ENCODE peak calls at places on chromosomes 4 and X, in nine cellular contexts. R is anterior cingulate cortex; Y is fibroblast of the conjunctiva; A is Peyer's patch; P is EL; T is activated CD8-positive, alpha-beta memory T cell treated with anti-CD3 and anti-CD28 coated beads for 24 hours; Q is progenitor cell of endocrine pancreas; H is NCI-H748 treated with DMSO at 0.1 percent for 48 hours; C is GM03348. F is an unnamed sample.

GRCh38 chr4:147233-147632 is 22.9 kb downstream of the ZNF718 start:
- DNase-seq in A (no peak), R (no peak), H (no peak), Q (no peak), T (no peak), Y (no peak), C (no peak), P (no peak), F (no peak)

GRCh38 chr4:10715696-10716095 is 31.1 kb upstream of the CLNK start:
- DNase-seq in C (peak), P (no peak), Y (peak), Q (no peak), R (no peak), T (no peak), H (no peak), A (no peak), F (no peak)

GRCh38 chrX:14920196-14920595 is 47.0 kb downstream of the MOSPD2 start:
- DNase-seq in Y (no peak), H (no peak), P (peak), Q (no peak), T (no peak), R (no peak), C (peak), A (no peak), F (no peak)

GRCh38 chr4:101307901-101308300 is 39.4 kb downstream of the PPP3CA start:
- DNase-seq in Q (no peak), A (no peak), P (no peak), C (peak), Y (no peak), H (no peak), R (no peak), T (no peak), F (no peak)

GRCh38 chrX:38107028-38107427 is 100.7 kb downstream of the SYTL5 start:
- DNase-seq in Y (no peak), H (no peak), P (no peak), C (no peak), T (no peak), A (no peak), Q (no peak), R (no peak), F (no peak)

GRCh38 chr4:163343604-163344146 is at the start of gene NPY5R:
- DNase-seq in R (no peak), P (no peak), Y (no peak), A (no peak), H (no peak), C (peak), Q (peak), T (no peak), F (no peak)

GRCh38 chr4:147927377-147928137 is 195.7 kb downstream of the ARHGAP10 start:
- DNase-seq in Q (no peak), H (no peak), Y (peak), C (no peak), T (no peak), A (no peak), R (no peak), P (peak), F (no peak)

GRCh38 chrX:41588271-41588670 is 100.5 kb upstream of the GPR34 start:
- DNase-seq in Y (no peak), P (no peak), T (no peak), H (no peak), Q (no peak), A (no peak), R (no peak), C (no peak), F (no peak)

GRCh38 chr4:147367841-147368385 is 113.0 kb upstream of the EDNRA start:
- DNase-seq in A (no peak), Q (no peak), P (no peak), R (no peak), C (no peak), H (no peak), Y (peak), T (no peak), F (no peak)